ENCODE peak calls at places on chromosomes 4 and X, in five cellular contexts. V is colonic mucosa; G is endothelial cell of umbilical vein; F is cardiac muscle cell; H is CD4-positive, CD25-positive, alpha-beta regulatory T cell. R is an unnamed sample.

GRCh38 chrX:51837451-51837850 is 56.0 kb upstream of the MAGED1 start:
- DNase-seq in G (no peak), V (no peak), F (peak; percentile 0), H (no peak), R (no peak)

GRCh38 chr4:2419814-2420213 is 1.1 kb downstream of the CFAP99 start:
- DNase-seq in F (no peak), H (no peak), V (no peak), G (no peak), R (no peak)

GRCh38 chr4:23006756-23007155 is 314.0 kb downstream of the GBA3 start:
- DNase-seq in F (no peak), V (no peak), H (no peak), G (no peak), R (no peak)

GRCh38 chr4:31417051-31417450 is 696.9 kb downstream of the PCDH7 start:
- DNase-seq in F (no peak), V (no peak), G (no peak), H (no peak), R (no peak)

GRCh38 chr4:81137446-81137845 is 77.6 kb downstream of the PRKG2 start:
- DNase-seq in V (no peak), H (no peak), F (peak; percentile 61), G (no peak), R (no peak)

GRCh38 chr4:7956306-7957112 is 16.8 kb upstream of the AFAP1 start:
- DNase-seq in V (no peak), G (peak; percentile 91), F (peak; percentile 81), H (no peak), R (no peak)

GRCh38 chrX:11334165-11334564 is 41.0 kb downstream of the AMELX start:
- DNase-seq in H (no peak), V (no peak), G (no peak), F (no peak), R (no peak)

GRCh38 chr4:73436674-73437557 is 895 bp downstream of the AFP start:
- DNase-seq in H (no peak), G (no peak), F (no peak), V (no peak), R (no peak)

GRCh38 chr4:143251781-143252180 is 67.1 kb downstream of the USP38 start:
- DNase-seq in V (no peak), H (no peak), G (no peak), F (no peak), R (peak; percentile 14)

GRCh38 chr4:101500742-101501141 is 153.4 kb upstream of the PPP3CA start:
- DNase-seq in G (no peak), H (no peak), V (no peak), F (no peak), R (no peak)

GRCh38 chrX:30196322-30196721 is 19.0 kb upstream of the MAGEB2 start:
- DNase-seq in H (no peak), G (peak; percentile 4), V (no peak), F (peak; percentile 6), R (no peak)

GRCh38 chr4:2507259-2507658 is 29.2 kb upstream of the FAM193A start:
- DNase-seq in V (no peak), F (no peak), H (no peak), G (no peak), R (no peak)

GRCh38 chr4:183729069-183729406 is 69.9 kb downstream of the TRAPPC11 start:
- DNase-seq in H (no peak), G (no peak), V (no peak), F (no peak), R (no peak)

GRCh38 chrX:1600406-1601050 is 9.1 kb downstream of the AKAP17A start:
- DNase-seq in F (no peak), V (no peak), H (no peak), G (no peak), R (no peak)

GRCh38 chrX:115968436-115969252 is 201.9 kb upstream of the AGTR2 start:
- DNase-seq in F (peak; percentile 72), V (peak; percentile 59), H (no peak), G (peak; percentile 1), R (peak; percentile 51)

GRCh38 chr4:17762705-17763104 is 18.7 kb downstream of the FAM184B start:
- DNase-seq in F (peak; percentile 72), G (no peak), H (no peak), V (no peak), R (no peak)

GRCh38 chr4:118865091-118865708 is 23.5 kb upstream of the SYNPO2 start:
- DNase-seq in F (peak; percentile 68), V (peak; percentile 23), H (no peak), G (peak; percentile 64), R (peak; percentile 70)

GRCh38 chr4:76341063-76341462 is 34.5 kb downstream of the STBD1 start:
- DNase-seq in V (no peak), G (no peak), F (peak; percentile 78), H (no peak), R (peak; percentile 43)

GRCh38 chr4:87633239-87633638 is 16.8 kb upstream of the DMP1 start:
- DNase-seq in V (no peak), F (peak; percentile 80), G (peak; percentile 62), H (no peak), R (no peak)

GRCh38 chrX:97158270-97158669 is 274.6 kb downstream of the RPA4 start:
- DNase-seq in F (no peak), G (no peak), H (no peak), V (no peak), R (no peak)

GRCh38 chr4:26325191-26325590 is 4.4 kb downstream of the RBPJ start:
- DNase-seq in V (no peak), H (no peak), G (no peak), F (peak; percentile 50), R (peak; percentile 60)

GRCh38 chr4:76623217-76624060 is 188.4 kb downstream of the SHROOM3 start:
- DNase-seq in H (no peak), V (no peak), F (no peak), G (no peak), R (no peak)

GRCh38 chrX:49071877-49072711 is 1.7 kb downstream of the PRAF2 start:
- DNase-seq in F (peak; percentile 91), G (peak; percentile 81), H (no peak), V (peak; percentile 72), R (no peak)

GRCh38 chrX:97389761-97390192 is 506.1 kb downstream of the RPA4 start:
- DNase-seq in V (no peak), F (peak; percentile 79), G (peak; percentile 73), H (no peak), R (no peak)

GRCh38 chr4:147778942-147779341 is 47.1 kb downstream of the ARHGAP10 start:
- DNase-seq in G (no peak), H (no peak), V (no peak), F (no peak), R (no peak)
- H3K4me1 ChIP-seq in G (peaks cover 34% of the 10 kb centered on the region), H (no peaks in the 10 kb centered on the region), V (no peaks in the 10 kb centered on the region), F (peaks cover 7% of the 10 kb centered on the region), R (no peaks in the 10 kb centered on the region)

GRCh38 chr4:41183021-41183553 is 31.3 kb downstream of the APBB2 start:
- DNase-seq in G (no peak), H (no peak), F (no peak), V (peak; percentile 29), R (peak; percentile 15)
- H3K4me1 ChIP-seq in G (peaks cover 44% of the 10 kb centered on the region), H (no peaks in the 10 kb centered on the region), F (no peaks in the 10 kb centered on the region), V (peaks cover 6% of the 10 kb centered on the region), R (no peaks in the 10 kb centered on the region)

DNA sequence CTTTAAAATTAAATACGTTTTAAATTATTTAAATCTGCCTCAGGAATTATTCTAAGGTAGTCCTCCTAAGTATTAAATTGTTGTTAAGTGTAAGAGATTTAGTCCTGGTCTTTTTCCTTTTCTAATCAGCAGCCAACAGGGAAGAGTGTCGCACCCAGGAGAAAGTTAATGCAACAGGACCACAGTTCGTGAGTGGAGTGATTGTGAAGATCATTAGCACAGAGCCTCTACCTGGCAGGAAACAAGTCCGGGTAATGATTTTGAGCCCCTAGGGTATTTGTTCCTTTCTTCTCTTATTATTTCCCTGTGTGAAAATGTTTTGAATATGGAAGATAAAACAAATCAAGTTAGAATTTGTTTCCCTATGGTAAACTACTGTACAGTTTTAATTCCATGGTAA is 13.4 kb downstream of the LARP7 start:
- DNase-seq in V (no peak), H (no peak), G (no peak), F (no peak), R (no peak)
- H3K4me1 ChIP-seq in V (no peaks in the 10 kb centered on the region), H (no peaks in the 10 kb centered on the region), G (no peaks in the 10 kb centered on the region), F (peaks cover 45% of the 10 kb centered on the region), R (no peaks in the 10 kb centered on the region)

GRCh38 chr4:80069837-80070788 is 2.9 kb downstream of the ANTXR2 start:
- DNase-seq in H (no peak), G (peak; percentile 17), F (peak; percentile 36), V (no peak), R (no peak)
- H3K4me1 ChIP-seq in H (peaks cover 74% of the 10 kb centered on the region), G (peaks cover 36% of the 10 kb centered on the region), F (peaks cover 28% of the 10 kb centered on the region), V (no peaks in the 10 kb centered on the region), R (no peaks in the 10 kb centered on the region)

GRCh38 chr4:152327606-152328453 is 208.1 kb downstream of the FBXW7 start:
- DNase-seq in H (no peak), G (no peak), F (no peak), V (no peak), R (no peak)
- H3K4me1 ChIP-seq in H (peaks cover 12% of the 10 kb centered on the region), G (no peaks in the 10 kb centered on the region), F (no peaks in the 10 kb centered on the region), V (no peaks in the 10 kb centered on the region), R (no peaks in the 10 kb centered on the region)

DNA sequence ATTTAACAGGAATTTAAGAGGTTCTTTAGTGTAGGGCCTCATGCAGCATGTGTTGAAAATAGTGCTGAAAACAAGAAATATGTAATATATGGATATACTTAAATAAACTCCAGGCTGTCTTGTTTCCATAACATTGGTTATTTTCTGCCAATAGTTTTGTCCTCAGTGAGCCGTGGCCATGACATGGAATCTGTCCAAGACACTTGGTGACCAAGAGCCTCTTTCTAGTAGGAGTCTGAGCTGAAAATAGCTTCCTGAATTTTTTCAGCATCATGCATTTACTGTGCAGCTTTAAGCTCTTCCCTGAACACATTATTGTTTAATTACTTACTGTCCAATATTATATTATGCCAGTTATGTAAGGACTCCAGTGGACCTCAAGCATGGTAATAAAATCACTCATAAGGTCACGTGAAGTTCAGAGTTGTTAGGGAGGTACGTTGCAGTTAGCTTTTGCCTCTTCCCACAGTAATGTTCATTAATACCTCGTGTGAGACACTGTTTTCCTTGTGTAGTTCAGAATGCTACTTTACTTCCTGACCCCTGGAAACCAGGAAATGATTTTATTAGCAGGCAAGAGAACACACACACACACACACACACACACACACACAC is 488.2 kb downstream of the GRID2 start:
- DNase-seq in V (no peak), H (no peak), F (no peak), G (peak; percentile 66), R (peak; percentile 30)
- H3K4me1 ChIP-seq in V (no peaks in the 10 kb centered on the region), H (no peaks in the 10 kb centered on the region), F (peaks cover 10% of the 10 kb centered on the region), G (peaks cover 3% of the 10 kb centered on the region), R (no peaks in the 10 kb centered on the region)

GRCh38 chrX:39782276-39782675 is 315.5 kb downstream of the BCOR start:
- DNase-seq in V (no peak), H (no peak), G (no peak), F (no peak), R (no peak)

GRCh38 chrX:39791691-39792090 is 306.1 kb downstream of the BCOR start:
- DNase-seq in V (no peak), F (no peak), H (no peak), G (no peak), R (no peak)

GRCh38 chrX:39787999-39788398 is 309.8 kb downstream of the BCOR start:
- DNase-seq in G (no peak), V (no peak), F (no peak), H (no peak), R (no peak)
- H3K4me1 ChIP-seq in G (no peaks in the 10 kb centered on the region), V (no peaks in the 10 kb centered on the region), F (peaks cover 10% of the 10 kb centered on the region), H (no peaks in the 10 kb centered on the region), R (no peaks in the 10 kb centered on the region)

R was measured in small intestine.